ENCODE peak calls at places on chromosomes 16 and 17, in four cellular contexts. I is GM23248, G is body of pancreas, B is psoas muscle. H is an unnamed sample. For H3K4me1, the result is how much of the 10 kb centered on the place peaks cover.

GRCh38 chr16:79897444-79898146 is 297.1 kb upstream of the MAF start:
- DNase-seq in B (no peak), I (no peak), G (no peak), H (peak)

GRCh38 chr17:77491921-77492445 is 351.2 kb downstream of the SEC14L1 start:
- DNase-seq in B (peak), I (no peak), G (peak), H (no peak)

GRCh38 chr17:45719335-45720071 is 64.6 kb upstream of the CRHR1 start:
- DNase-seq in G (no peak), I (peak), B (no peak), H (peak)

GRCh38 chr17:12388206-12388605 is 277.5 kb upstream of the MYOCD start:
- DNase-seq in B (no peak), G (no peak), I (peak), H (no peak)

GRCh38 chr17:81388612-81389367 is 6.5 kb upstream of the BAHCC1 start:
- DNase-seq in G (no peak), B (peak), I (no peak), H (peak)

GRCh38 chr17:30235386-30236296 is at the start of gene SLC6A4:
- DNase-seq in G (no peak), I (peak), B (no peak), H (peak)

GRCh38 chr16:29943846-29944669 is 17.8 kb upstream of the TMEM219 start:
- DNase-seq in I (peak), G (peak), B (no peak), H (peak)

GRCh38 chr17:20189322-20189721 is 180.2 kb downstream of the SPECC1 start:
- DNase-seq in G (no peak), B (no peak), I (peak), H (no peak)

GRCh38 chr16:88760424-88761142 is 24.4 kb downstream of the PIEZO1 start:
- DNase-seq in I (no peak), B (no peak), G (peak), H (no peak)

GRCh38 chr17:28643979-28644781 is 778 bp downstream of the BLTP2 start:
- DNase-seq in B (peak), I (peak), G (peak), H (peak)

GRCh38 chr17:73462830-73463229 is 151.0 kb upstream of the CDC42EP4 start:
- DNase-seq in I (no peak), B (no peak), G (no peak), H (no peak)

GRCh38 chr17:47733414-47734288 is 615 bp downstream of the TBX21 start:
- DNase-seq in G (no peak), B (no peak), I (peak), H (no peak)

GRCh38 chr17:64780096-64781012 is 118.2 kb upstream of the SMURF2 start:
- DNase-seq in B (peak), I (peak), G (peak), H (peak)

GRCh38 chr17:82528484-82529265 is 9.1 kb downstream of the FOXK2 start:
- DNase-seq in G (peak), B (peak), I (peak), H (no peak)

GRCh38 chr17:18148586-18148985 is 35.0 kb upstream of the ALKBH5 start:
- DNase-seq in G (no peak), I (no peak), B (no peak), H (no peak)

GRCh38 chr17:28555022-28555421 is 2.6 kb upstream of the UNC119 start:
- DNase-seq in G (no peak), I (no peak), B (no peak), H (no peak)

GRCh38 chr17:78921437-78921971 is 3.7 kb downstream of the TIMP2 start:
- DNase-seq in G (peak), B (peak), I (peak), H (no peak)

GRCh38 chr16:64428463-64428862 is 693.4 kb downstream of the CDH11 start:
- DNase-seq in B (no peak), I (peak), G (no peak), H (no peak)

GRCh38 chr16:57758331-57759117 is 23.0 kb downstream of the KATNB1 start:
- DNase-seq in I (no peak), B (no peak), G (no peak), H (no peak)
- H3K4me1 ChIP-seq in I (under half), B (under half), G (under half), H (under half)

DNA sequence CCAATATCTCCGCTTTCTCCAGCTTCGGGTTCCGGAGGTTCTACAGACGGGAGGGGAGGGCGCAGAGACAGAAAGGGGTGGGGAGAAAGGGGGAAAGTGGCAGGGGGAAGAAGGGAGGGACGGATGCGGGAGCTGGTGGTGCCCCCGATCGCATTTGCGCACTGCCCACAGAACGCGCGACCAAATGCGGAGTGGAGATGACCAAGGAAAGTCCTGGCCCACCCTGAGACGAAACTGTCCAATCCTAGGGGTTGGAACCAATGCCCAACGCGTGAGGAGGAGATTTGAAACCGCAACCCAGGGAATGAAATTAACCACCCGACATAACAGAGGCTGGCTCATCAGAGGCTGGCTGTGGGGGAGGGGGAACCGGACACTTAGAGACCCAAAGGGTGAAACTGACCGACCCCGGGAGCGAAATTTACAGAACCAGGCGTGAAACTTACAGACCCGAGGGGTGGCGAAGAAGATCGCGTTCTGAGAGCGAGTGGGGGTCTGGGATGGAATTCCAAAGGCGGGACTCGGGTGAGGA is 1.4 kb downstream of the HES7 start:
- DNase-seq in G (no peak), I (peak), B (no peak), H (no peak)
- H3K4me1 ChIP-seq in G (half or more), I (under half), B (under half), H (under half)

GRCh38 chr16:87483481-87483880 is 9.3 kb downstream of the ZCCHC14 start:
- DNase-seq in I (no peak), B (no peak), G (no peak), H (no peak)

GRCh38 chr16:87484487-87485331 is 8.1 kb downstream of the ZCCHC14 start:
- DNase-seq in B (no peak), I (no peak), G (no peak), H (no peak)

GRCh38 chr16:87487361-87487924 is 5.4 kb downstream of the ZCCHC14 start:
- DNase-seq in I (peak), G (peak), B (peak), H (peak)

GRCh38 chr16:87489434-87490045 is 3.3 kb downstream of the ZCCHC14 start:
- DNase-seq in B (no peak), G (no peak), I (peak), H (no peak)

DNA sequence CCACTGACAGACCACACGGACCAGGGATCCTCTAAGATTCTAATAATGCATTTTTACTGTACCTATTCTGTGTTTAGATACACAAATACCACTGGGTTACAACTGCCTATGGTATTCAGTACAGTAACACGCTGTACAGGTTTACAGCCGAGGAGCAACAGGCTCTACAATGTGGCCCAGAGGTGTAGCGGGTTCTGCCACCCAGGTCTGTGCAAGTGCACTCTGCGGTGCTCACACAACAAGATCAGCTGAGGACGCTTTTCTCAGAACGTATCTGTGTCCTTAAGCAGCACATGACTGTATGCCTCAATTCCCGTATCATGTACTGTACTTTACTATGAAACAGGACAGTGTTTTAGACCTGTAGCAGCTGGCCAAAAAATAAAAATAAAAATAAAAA is 6.5 kb downstream of the ZCCHC14 start:
- DNase-seq in B (no peak), G (no peak), I (no peak), H (no peak)
- H3K4me1 ChIP-seq in B (half or more), G (half or more), I (half or more), H (under half)

DNA sequence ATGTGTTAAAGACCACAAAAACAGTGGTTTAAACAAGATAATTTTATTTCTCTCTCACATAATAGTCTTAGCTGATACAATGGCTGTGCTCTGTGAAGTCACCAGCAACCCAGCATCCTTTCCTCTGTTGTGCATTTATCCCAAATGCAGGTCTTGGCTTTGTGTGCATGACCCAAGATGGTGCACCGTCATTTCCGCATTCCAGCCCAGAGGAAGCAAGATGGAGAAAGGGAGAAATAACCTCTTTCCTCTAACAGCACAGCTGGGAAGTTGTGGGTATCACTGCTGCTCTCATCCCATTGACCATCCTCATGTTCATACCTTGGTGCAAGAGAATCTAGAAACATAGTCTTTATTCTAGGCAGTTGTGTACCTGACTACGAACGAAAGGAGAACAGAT is 21.8 kb downstream of the TMC5 start:
- DNase-seq in G (no peak), I (no peak), B (no peak), H (no peak)
- H3K4me1 ChIP-seq in G (under half), I (under half), B (under half), H (under half)

DNA sequence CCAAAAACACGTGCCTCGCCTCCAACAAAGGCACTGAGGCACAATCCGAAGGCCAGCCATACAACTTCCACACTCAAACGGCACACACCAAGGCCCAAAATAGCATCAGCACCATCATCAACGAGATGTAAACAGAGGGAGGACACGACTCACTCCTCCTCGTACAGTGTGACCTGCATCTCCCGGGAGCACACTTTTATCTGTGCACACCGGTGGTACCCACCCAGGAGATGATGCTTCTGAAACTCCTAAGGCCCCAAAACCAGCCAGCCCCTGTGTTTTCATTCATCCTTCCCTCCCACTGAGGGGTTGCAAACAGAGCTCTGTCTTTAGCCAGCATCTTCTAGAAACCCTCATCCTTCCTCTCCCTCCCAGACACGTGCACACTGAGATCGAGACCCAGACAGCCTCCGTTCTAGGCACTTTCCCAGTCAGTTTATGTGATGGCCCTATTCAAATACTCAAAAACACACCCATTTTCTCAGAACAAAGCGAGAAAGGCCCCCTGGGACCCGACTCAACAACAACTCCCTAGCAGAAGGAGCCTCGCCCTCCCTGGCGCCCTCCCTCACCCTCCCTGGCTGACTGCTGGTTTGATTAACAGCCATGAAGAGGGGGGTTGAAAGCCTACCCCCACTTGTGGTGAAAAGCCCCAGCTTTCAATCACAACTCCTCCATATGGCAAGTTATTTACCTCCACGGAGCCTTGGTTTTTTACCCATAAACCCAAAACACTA is 76.3 kb downstream of the GAS7 start:
- DNase-seq in B (peak), I (no peak), G (no peak), H (no peak)
- H3K4me1 ChIP-seq in B (under half), I (under half), G (under half), H (under half)

GRCh38 chr17:7475764-7476422 is 3.5 kb downstream of the ZBTB4 start:
- DNase-seq in G (peak), B (peak), I (peak), H (no peak)
- H3K4me1 ChIP-seq in G (half or more), B (half or more), I (under half), H (under half)

DNA sequence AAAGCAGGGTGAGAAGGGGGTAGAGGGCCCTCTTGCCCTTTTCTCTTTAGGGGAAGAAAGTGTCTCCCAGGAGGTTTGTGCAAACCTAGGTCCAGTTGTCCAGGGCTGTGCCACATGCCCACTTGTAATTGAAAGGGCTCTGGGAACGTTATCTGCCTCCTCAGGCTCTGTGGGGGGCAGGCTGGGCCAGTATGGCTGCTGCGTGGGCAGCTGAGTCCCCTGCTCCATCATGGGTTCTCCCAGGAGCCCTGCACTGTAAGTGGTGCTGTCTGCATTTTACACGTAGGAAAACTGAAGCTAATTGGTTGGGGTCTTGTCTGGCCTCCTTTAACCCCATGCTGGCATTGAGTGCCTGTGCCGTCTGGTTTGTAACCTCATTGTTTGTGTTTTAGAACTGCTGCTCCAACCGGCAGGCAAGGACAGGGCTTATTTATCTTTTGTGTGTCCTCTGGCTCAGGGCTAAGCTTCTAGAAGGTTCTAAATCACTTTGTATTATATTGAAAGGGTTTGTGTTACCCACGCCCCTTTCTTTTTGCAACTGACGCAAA is 117.7 kb upstream of the CIBAR2 start:
- DNase-seq in B (no peak), G (no peak), I (no peak), H (no peak)
- H3K4me1 ChIP-seq in B (under half), G (under half), I (under half), H (under half)

GRCh38 chr17:49745175-49746139 is 18.5 kb downstream of the FAM117A start:
- DNase-seq in I (no peak), B (no peak), G (no peak), H (no peak)

GRCh38 chr17:49747632-49748031 is 16.3 kb downstream of the FAM117A start:
- DNase-seq in G (no peak), I (no peak), B (no peak), H (no peak)

GRCh38 chr17:49748791-49749190 is 15.1 kb downstream of the FAM117A start:
- DNase-seq in G (no peak), B (no peak), I (no peak), H (no peak)

GRCh38 chr17:49748223-49748622 is 15.7 kb downstream of the FAM117A start:
- DNase-seq in I (no peak), B (no peak), G (no peak), H (no peak)

DNA sequence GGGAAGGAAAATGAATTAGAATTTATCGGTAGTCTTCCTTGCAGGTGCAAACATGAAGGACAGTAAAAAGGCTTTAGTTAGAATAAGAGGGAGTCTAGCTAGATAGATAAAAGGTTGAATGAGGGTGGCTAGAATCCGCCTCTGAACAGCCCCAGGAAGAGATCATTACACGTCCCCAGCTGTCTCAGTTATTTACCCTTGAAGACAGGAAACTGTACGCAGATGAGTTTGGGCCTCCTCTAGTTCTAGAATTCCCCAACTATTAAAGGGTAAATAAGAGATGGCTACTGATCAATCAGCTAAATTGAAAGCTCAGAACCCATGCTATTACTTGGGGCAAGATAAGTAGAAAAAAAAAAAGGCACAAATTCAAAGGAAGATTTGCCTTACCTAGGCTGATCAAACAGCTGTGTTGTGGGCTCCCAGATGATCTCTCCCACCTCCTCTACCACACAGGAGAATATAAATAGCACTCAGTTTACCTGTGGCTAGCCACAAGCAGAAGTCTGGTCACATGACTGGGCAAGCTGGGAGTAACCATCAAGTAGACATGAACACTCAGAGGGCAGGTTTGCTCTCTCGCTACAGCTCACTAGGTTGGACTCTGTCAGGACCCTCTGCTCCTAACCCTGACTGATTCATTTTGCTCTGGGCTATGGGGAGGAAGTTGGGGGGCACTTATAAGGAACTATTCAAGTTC is 17.0 kb downstream of the FAM117A start:
- DNase-seq in G (no peak), B (no peak), I (no peak), H (no peak)
- H3K4me1 ChIP-seq in G (under half), B (under half), I (under half), H (under half)

DNA sequence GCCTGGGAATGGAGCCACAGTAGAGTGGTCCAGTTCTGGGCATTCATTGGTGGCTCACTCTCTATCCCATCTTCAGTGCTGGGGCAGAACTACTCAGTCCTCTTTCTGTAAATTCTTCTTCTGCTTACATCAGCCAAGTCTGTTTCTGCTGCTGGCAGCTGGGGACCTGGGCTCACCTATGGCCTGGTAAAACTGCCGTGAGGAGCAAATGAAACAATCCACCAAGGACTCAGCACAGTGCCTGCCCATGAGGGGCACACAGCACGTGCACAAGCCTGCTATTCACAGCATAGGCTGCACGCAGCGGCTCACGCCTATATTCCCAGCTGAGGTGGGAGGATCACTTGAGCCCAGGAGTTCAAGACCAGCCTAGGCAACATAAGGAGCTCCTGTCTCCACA is 30.9 kb upstream of the SNN start:
- DNase-seq in B (no peak), I (no peak), G (no peak), H (no peak)
- H3K4me1 ChIP-seq in B (under half), I (under half), G (under half), H (under half)

GRCh38 chr16:85543536-85543935 is 69.6 kb upstream of the GSE1 start:
- DNase-seq in B (no peak), G (no peak), I (no peak), H (no peak)
- H3K4me1 ChIP-seq in B (under half), G (under half), I (under half), H (under half)

H was measured in Caco-2.